ENCODE peak calls at places on chromosomes 7 and 10, in six cellular contexts. One of them, this sample, is unnamed.

GRCh38 chr7:106304575-106304974 is 19.8 kb upstream of the NAMPT start:
- DNase-seq in GM06990: no peak
- DNase-seq in Peyer's patch: no peak
- DNase-seq in left ventricle myocardium inferior: no peak
- DNase-seq in pancreas: no peak
- DNase-seq in brain microvascular endothelial cell: no peak
- DNase-seq in this sample: no peak

GRCh38 chr10:4057725-4058513 is 272.9 kb upstream of the KLF6 start:
- DNase-seq in GM06990: no peak
- DNase-seq in Peyer's patch: no peak
- DNase-seq in left ventricle myocardium inferior: no peak
- DNase-seq in pancreas: no peak
- DNase-seq in brain microvascular endothelial cell: no peak
- DNase-seq in this sample: no peak

GRCh38 chr7:79719216-79719615 is 265.7 kb upstream of the MAGI2 start:
- DNase-seq in GM06990: no peak
- DNase-seq in Peyer's patch: no peak
- DNase-seq in left ventricle myocardium inferior: no peak
- DNase-seq in pancreas: no peak
- DNase-seq in brain microvascular endothelial cell: no peak
- DNase-seq in this sample: no peak

GRCh38 chr7:23220690-23221305 is 25.8 kb upstream of the GPNMB start:
- DNase-seq in GM06990: no peak
- DNase-seq in Peyer's patch: no peak
- DNase-seq in left ventricle myocardium inferior: no peak
- DNase-seq in pancreas: no peak
- DNase-seq in brain microvascular endothelial cell: no peak
- DNase-seq in this sample: no peak

GRCh38 chr7:91310829-91311460 is 46.7 kb downstream of the FZD1 start:
- DNase-seq in GM06990: no peak
- DNase-seq in Peyer's patch: no peak
- DNase-seq in left ventricle myocardium inferior: peak
- DNase-seq in pancreas: no peak
- DNase-seq in brain microvascular endothelial cell: peak
- DNase-seq in this sample: peak

GRCh38 chr10:63977329-63977923 is 456.2 kb downstream of the REEP3 start:
- DNase-seq in GM06990: no peak
- DNase-seq in Peyer's patch: no peak
- DNase-seq in left ventricle myocardium inferior: no peak
- DNase-seq in pancreas: no peak
- DNase-seq in brain microvascular endothelial cell: peak
- DNase-seq in this sample: no peak

GRCh38 chr7:22402250-22402649 is 45.3 kb upstream of the RAPGEF5 start:
- DNase-seq in GM06990: peak
- DNase-seq in Peyer's patch: no peak
- DNase-seq in left ventricle myocardium inferior: no peak
- DNase-seq in pancreas: no peak
- DNase-seq in brain microvascular endothelial cell: no peak
- DNase-seq in this sample: no peak

GRCh38 chr10:90417056-90417455 is 440.8 kb downstream of the HTR7 start:
- DNase-seq in GM06990: no peak
- DNase-seq in Peyer's patch: no peak
- DNase-seq in left ventricle myocardium inferior: no peak
- DNase-seq in pancreas: no peak
- DNase-seq in brain microvascular endothelial cell: peak
- DNase-seq in this sample: peak

GRCh38 chr10:18681971-18682403 is 22.8 kb downstream of the ARL5B start:
- DNase-seq in GM06990: no peak
- DNase-seq in Peyer's patch: no peak
- DNase-seq in left ventricle myocardium inferior: no peak
- DNase-seq in pancreas: no peak
- DNase-seq in brain microvascular endothelial cell: no peak
- DNase-seq in this sample: peak

GRCh38 chr7:150428671-150429451 is 21.6 kb upstream of the GIMAP8 start:
- DNase-seq in GM06990: peak
- DNase-seq in Peyer's patch: peak
- DNase-seq in left ventricle myocardium inferior: no peak
- DNase-seq in pancreas: no peak
- DNase-seq in brain microvascular endothelial cell: peak
- DNase-seq in this sample: no peak

GRCh38 chr7:152663926-152664325 is 12.0 kb downstream of the XRCC2 start:
- DNase-seq in GM06990: no peak
- DNase-seq in Peyer's patch: no peak
- DNase-seq in left ventricle myocardium inferior: no peak
- DNase-seq in pancreas: no peak
- DNase-seq in brain microvascular endothelial cell: no peak
- DNase-seq in this sample: no peak

GRCh38 chr10:78952686-78953085 is 116.1 kb upstream of the ZMIZ1 start:
- DNase-seq in GM06990: no peak
- DNase-seq in Peyer's patch: no peak
- DNase-seq in left ventricle myocardium inferior: peak
- DNase-seq in pancreas: peak
- DNase-seq in brain microvascular endothelial cell: no peak
- DNase-seq in this sample: no peak

GRCh38 chr10:21314906-21315305 is 210.6 kb downstream of the SKIDA1 start:
- DNase-seq in GM06990: no peak
- DNase-seq in Peyer's patch: no peak
- DNase-seq in left ventricle myocardium inferior: no peak
- DNase-seq in pancreas: no peak
- DNase-seq in brain microvascular endothelial cell: no peak
- DNase-seq in this sample: no peak

GRCh38 chr7:50937727-50938126 is 155.0 kb upstream of the GRB10 start:
- DNase-seq in GM06990: no peak
- DNase-seq in Peyer's patch: no peak
- DNase-seq in left ventricle myocardium inferior: no peak
- DNase-seq in pancreas: no peak
- DNase-seq in brain microvascular endothelial cell: no peak
- DNase-seq in this sample: no peak

GRCh38 chr10:122734266-122734665 is 34.6 kb upstream of the C10orf120 start:
- DNase-seq in GM06990: no peak
- DNase-seq in Peyer's patch: no peak
- DNase-seq in left ventricle myocardium inferior: no peak
- DNase-seq in pancreas: no peak
- DNase-seq in brain microvascular endothelial cell: no peak
- DNase-seq in this sample: no peak

GRCh38 chr10:98486421-98486820 is 39.7 kb upstream of the HPS1 start:
- DNase-seq in GM06990: no peak
- DNase-seq in Peyer's patch: no peak
- DNase-seq in left ventricle myocardium inferior: no peak
- DNase-seq in pancreas: no peak
- DNase-seq in brain microvascular endothelial cell: no peak
- DNase-seq in this sample: no peak

GRCh38 chr10:26725837-26726727 is 28.6 kb downstream of the PDSS1 start:
- DNase-seq in GM06990: no peak
- DNase-seq in Peyer's patch: no peak
- DNase-seq in left ventricle myocardium inferior: peak
- DNase-seq in pancreas: peak
- DNase-seq in brain microvascular endothelial cell: no peak
- DNase-seq in this sample: no peak

GRCh38 chr7:36048902-36049240 is 104.2 kb upstream of the EEPD1 start:
- DNase-seq in GM06990: no peak
- DNase-seq in Peyer's patch: no peak
- DNase-seq in left ventricle myocardium inferior: no peak
- DNase-seq in pancreas: no peak
- DNase-seq in brain microvascular endothelial cell: no peak
- DNase-seq in this sample: no peak

GRCh38 chr10:61481597-61481996 is 28.4 kb upstream of the TMEM26 start:
- DNase-seq in GM06990: no peak
- DNase-seq in Peyer's patch: no peak
- DNase-seq in left ventricle myocardium inferior: no peak
- DNase-seq in pancreas: no peak
- DNase-seq in brain microvascular endothelial cell: no peak
- DNase-seq in this sample: no peak

GRCh38 chr10:34292675-34293074 is 522.4 kb downstream of the PARD3 start:
- DNase-seq in GM06990: no peak
- DNase-seq in Peyer's patch: no peak
- DNase-seq in left ventricle myocardium inferior: no peak
- DNase-seq in pancreas: no peak
- DNase-seq in brain microvascular endothelial cell: no peak
- DNase-seq in this sample: no peak

GRCh38 chr10:75405201-75406143 is 3.9 kb upstream of the ZNF503 start:
- DNase-seq in GM06990: no peak
- DNase-seq in Peyer's patch: no peak
- DNase-seq in left ventricle myocardium inferior: no peak
- DNase-seq in pancreas: peak
- DNase-seq in brain microvascular endothelial cell: no peak
- DNase-seq in this sample: no peak

GRCh38 chr7:40969641-40970040 is 733.2 kb downstream of the INHBA start:
- DNase-seq in GM06990: no peak
- DNase-seq in Peyer's patch: no peak
- DNase-seq in left ventricle myocardium inferior: no peak
- DNase-seq in pancreas: no peak
- DNase-seq in brain microvascular endothelial cell: no peak
- DNase-seq in this sample: no peak

GRCh38 chr10:131909014-131909808 is 8.4 kb downstream of the PPP2R2D start:
- DNase-seq in GM06990: no peak
- DNase-seq in Peyer's patch: no peak
- DNase-seq in left ventricle myocardium inferior: no peak
- DNase-seq in pancreas: no peak
- DNase-seq in brain microvascular endothelial cell: no peak
- DNase-seq in this sample: no peak

GRCh38 chr10:110446954-110447608 is 50.6 kb upstream of the DUSP5 start:
- DNase-seq in GM06990: no peak
- DNase-seq in Peyer's patch: no peak
- DNase-seq in left ventricle myocardium inferior: no peak
- DNase-seq in pancreas: no peak
- DNase-seq in brain microvascular endothelial cell: peak
- DNase-seq in this sample: no peak

DNA sequence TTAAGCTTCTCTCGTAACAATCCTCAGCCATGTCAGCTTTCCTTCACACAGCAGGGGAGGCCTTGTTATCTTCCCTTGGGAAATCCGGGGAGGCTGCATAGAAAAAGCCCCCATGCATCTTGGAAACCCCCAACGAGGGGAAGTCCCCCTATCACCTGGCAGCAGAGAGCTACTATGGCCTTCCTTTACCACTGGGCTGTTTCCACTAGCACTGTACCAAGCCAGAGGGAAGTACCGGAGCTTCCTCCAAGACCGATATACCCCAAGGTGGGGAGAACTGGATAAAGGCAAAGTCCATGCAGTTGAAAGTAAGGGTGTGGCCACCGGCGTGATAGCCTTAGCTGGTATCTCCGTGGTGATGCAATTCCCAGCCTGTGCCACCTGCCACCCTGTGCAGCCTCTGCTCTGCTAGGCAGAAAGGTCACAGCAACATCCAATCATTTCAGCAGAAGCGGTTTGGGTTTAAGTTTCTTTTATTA is 4.4 kb upstream of the CLIP2 start:
- DNase-seq in GM06990: peak
- DNase-seq in Peyer's patch: no peak
- DNase-seq in left ventricle myocardium inferior: no peak
- DNase-seq in pancreas: no peak
- DNase-seq in brain microvascular endothelial cell: no peak
- DNase-seq in this sample: no peak
- TF ChIP-seq CTCF in GM06990: no peak
- TF ChIP-seq CTCF in Peyer's patch: no peak
- TF ChIP-seq CTCF in left ventricle myocardium inferior: no peak
- TF ChIP-seq CTCF in pancreas: no peak
- TF ChIP-seq CTCF in brain microvascular endothelial cell: no peak
- TF ChIP-seq CTCF in this sample: no peak

DNA sequence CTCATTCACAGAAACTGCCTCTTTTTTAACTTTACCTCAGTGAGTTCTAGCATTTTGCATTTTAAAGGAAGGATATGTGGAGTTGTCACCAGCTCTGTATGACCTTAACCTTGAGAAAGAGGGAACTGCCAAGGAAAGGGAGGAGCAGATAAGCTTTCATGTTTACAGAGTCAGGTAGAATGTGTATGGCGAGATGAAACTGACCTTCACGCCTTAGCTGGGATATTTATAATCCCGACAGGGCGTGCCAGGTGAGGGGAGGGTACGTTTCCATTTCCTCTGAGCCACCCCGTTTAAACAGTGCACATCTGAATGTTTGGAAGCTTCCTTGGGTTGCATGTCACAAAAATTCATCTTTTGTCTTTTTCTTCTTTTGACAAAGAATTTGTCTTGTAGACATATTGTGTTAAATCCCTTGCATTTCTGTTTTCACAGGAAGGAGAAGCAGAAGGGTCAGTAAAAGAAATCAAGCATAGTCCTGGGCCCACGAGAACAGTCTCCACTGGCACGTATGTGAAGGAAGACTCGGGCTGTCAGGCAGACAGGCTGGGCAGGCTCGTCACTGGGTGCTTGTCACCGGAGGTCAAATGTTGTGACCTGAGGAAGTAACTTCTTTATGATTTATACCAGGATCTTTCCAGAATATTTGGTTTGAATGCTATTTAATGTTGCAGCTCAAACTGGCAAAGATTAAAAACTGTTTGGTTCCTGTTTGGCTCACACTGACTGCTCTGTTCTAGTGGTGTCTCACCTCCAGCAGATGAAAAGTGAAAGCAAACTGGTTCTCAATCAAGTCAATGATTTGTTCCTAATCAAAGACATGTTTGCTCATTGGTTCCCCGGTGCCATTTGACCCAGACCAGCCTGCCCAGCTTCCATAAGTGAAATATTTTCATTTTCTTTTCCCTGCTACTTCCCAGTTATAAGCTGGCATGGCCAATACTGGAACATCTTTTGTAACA is 16.1 kb downstream of the OPTN start:
- DNase-seq in GM06990: no peak
- DNase-seq in Peyer's patch: no peak
- DNase-seq in left ventricle myocardium inferior: no peak
- DNase-seq in pancreas: no peak
- DNase-seq in brain microvascular endothelial cell: no peak
- DNase-seq in this sample: no peak
- H3K4me3 ChIP-seq in GM06990: no peak
- H3K4me3 ChIP-seq in Peyer's patch: no peak
- H3K4me3 ChIP-seq in left ventricle myocardium inferior: peak
- H3K4me3 ChIP-seq in pancreas: peak
- H3K4me3 ChIP-seq in brain microvascular endothelial cell: no peak
- H3K4me3 ChIP-seq in this sample: no peak

DNA sequence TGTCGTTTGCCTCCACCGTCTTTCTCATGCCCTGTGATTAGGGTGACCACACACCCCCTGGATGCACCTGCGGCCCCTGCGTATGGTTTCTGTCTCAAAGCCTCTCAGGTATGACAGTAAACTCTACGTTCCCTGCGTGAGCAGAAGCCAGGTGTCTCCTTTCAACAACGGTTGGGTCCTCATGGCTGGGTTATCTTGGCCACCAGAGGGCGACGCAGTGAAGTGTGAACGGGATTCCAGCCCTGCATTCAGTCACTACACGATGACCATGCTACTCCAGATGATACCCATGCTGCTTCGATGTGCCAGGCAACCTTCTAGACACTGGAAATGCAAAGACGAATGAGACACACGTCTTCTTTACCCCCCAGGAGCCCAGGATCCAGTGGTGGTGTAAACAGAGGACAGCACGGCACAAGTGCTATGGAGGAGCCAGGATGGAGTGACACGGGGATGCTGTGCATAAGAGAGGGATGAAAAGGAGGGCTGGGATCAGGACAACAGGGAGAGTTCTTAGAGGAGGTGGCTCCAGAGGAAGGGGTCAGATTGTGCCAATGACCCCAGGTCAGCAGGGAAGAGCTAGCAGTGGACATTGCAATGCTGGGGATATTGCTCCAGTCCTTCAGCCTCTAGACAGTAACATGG is 228.1 kb upstream of the PFKP start:
- DNase-seq in GM06990: no peak
- DNase-seq in Peyer's patch: no peak
- DNase-seq in left ventricle myocardium inferior: peak
- DNase-seq in pancreas: no peak
- DNase-seq in brain microvascular endothelial cell: no peak
- DNase-seq in this sample: no peak
- TF ChIP-seq CTCF in GM06990: peak
- TF ChIP-seq CTCF in Peyer's patch: no peak
- TF ChIP-seq CTCF in left ventricle myocardium inferior: peak
- TF ChIP-seq CTCF in pancreas: peak
- TF ChIP-seq CTCF in brain microvascular endothelial cell: peak
- TF ChIP-seq CTCF in this sample: peak

GRCh38 chr10:101838416-101838970 is 5.1 kb downstream of the KCNIP2 start:
- DNase-seq in GM06990: no peak
- DNase-seq in Peyer's patch: no peak
- DNase-seq in left ventricle myocardium inferior: no peak
- DNase-seq in pancreas: no peak
- DNase-seq in brain microvascular endothelial cell: no peak
- DNase-seq in this sample: no peak
- H3K4me3 ChIP-seq in GM06990: no peak
- H3K4me3 ChIP-seq in Peyer's patch: no peak
- H3K4me3 ChIP-seq in left ventricle myocardium inferior: no peak
- H3K4me3 ChIP-seq in pancreas: no peak
- H3K4me3 ChIP-seq in brain microvascular endothelial cell: no peak
- H3K4me3 ChIP-seq in this sample: no peak